ENCODE peak calls at places on chromosomes 6 and 20, in seven cellular contexts. R, M, E, J, C, U and I are unnamed samples.

GRCh38 chr20:44343162-44343675 is 6.4 kb downstream of the R3HDML start:
- DNase-seq in M (no peak), C (no peak), U (no peak), J (no peak), E (no peak), R (no peak), I (no peak)

GRCh38 chr20:35842361-35842760 is 70.5 kb downstream of the PHF20 start:
- DNase-seq in J (no peak), R (no peak), M (no peak), E (no peak), U (no peak), C (no peak), I (no peak)

GRCh38 chr6:142861711-142862110 is 83.3 kb downstream of the HIVEP2 start:
- DNase-seq in C (no peak), M (no peak), E (no peak), U (no peak), J (no peak), R (no peak), I (no peak)

GRCh38 chr20:60266184-60266823 is 308.1 kb downstream of the CDH26 start:
- DNase-seq in E (no peak), J (no peak), C (no peak), U (peak), R (no peak), M (no peak), I (no peak)

GRCh38 chr6:43773050-43773956 is 3.3 kb downstream of the VEGFA start:
- DNase-seq in R (peak), J (peak), M (peak), U (peak), E (peak), C (peak), I (peak)

GRCh38 chr6:20319520-20320357 is 81.9 kb upstream of the E2F3 start:
- DNase-seq in C (no peak), U (peak), R (no peak), E (no peak), M (peak), J (no peak), I (no peak)

GRCh38 chr6:137102851-137103492 is 58.2 kb upstream of the IL20RA start:
- DNase-seq in M (no peak), R (no peak), J (no peak), C (no peak), E (no peak), U (peak), I (no peak)

GRCh38 chr6:169445661-169446581 is 192.3 kb upstream of the THBS2 start:
- DNase-seq in E (no peak), J (no peak), C (no peak), R (no peak), U (no peak), M (no peak), I (no peak)

GRCh38 chr6:41063884-41064285 is 8.3 kb downstream of the OARD1 start:
- DNase-seq in M (no peak), C (no peak), J (no peak), R (no peak), U (no peak), E (no peak), I (no peak)

GRCh38 chr20:23356203-23356602 is 5.6 kb downstream of the NXT1 start:
- DNase-seq in M (no peak), E (no peak), R (no peak), J (no peak), U (no peak), C (no peak), I (no peak)

GRCh38 chr6:125747589-125748533 is 1.6 kb upstream of the HEY2 start:
- DNase-seq in J (peak), U (peak), C (peak), M (peak), E (no peak), R (no peak), I (peak)

GRCh38 chr20:38127011-38127621 is 38.0 kb downstream of the TGM2 start:
- DNase-seq in E (peak), C (no peak), J (peak), M (no peak), R (no peak), U (no peak), I (no peak)

GRCh38 chr6:148885920-148886845 is 139.4 kb downstream of the UST start:
- DNase-seq in U (no peak), R (no peak), C (no peak), E (no peak), M (no peak), J (no peak), I (no peak)

GRCh38 chr6:164039954-164040375 is 625.4 kb downstream of the QKI start:
- DNase-seq in U (peak), E (peak), M (peak), R (no peak), J (no peak), C (no peak), I (no peak)

GRCh38 chr6:85866758-85867401 is 224.2 kb upstream of the SYNCRIP start:
- DNase-seq in C (no peak), R (no peak), U (no peak), J (no peak), E (no peak), M (no peak), I (no peak)

GRCh38 chr6:131877999-131878789 is 70.4 kb downstream of the ENPP1 start:
- DNase-seq in U (no peak), J (no peak), R (no peak), E (peak), M (no peak), C (no peak), I (no peak)

GRCh38 chr20:48635791-48636267 is 192.0 kb downstream of the PREX1 start:
- DNase-seq in U (peak), R (no peak), E (no peak), M (peak), J (peak), C (peak), I (peak)

GRCh38 chr20:36919715-36920333 is 31.7 kb downstream of the SAMHD1 start:
- DNase-seq in E (peak), R (no peak), U (peak), C (peak), J (peak), M (no peak), I (no peak)

GRCh38 chr6:16001158-16001557 is 127.7 kb upstream of the MYLIP start:
- DNase-seq in U (no peak), J (no peak), M (no peak), E (no peak), C (no peak), R (no peak), I (no peak)

GRCh38 chr20:47173596-47174216 is 182.8 kb downstream of the ZMYND8 start:
- DNase-seq in M (no peak), J (no peak), R (no peak), E (no peak), C (no peak), U (no peak), I (no peak)

GRCh38 chr20:62943396-62943795 is 5.4 kb downstream of the GID8 start:
- DNase-seq in E (no peak), C (no peak), R (no peak), J (no peak), U (no peak), M (no peak), I (no peak)

GRCh38 chr6:1524040-1524480 is 85.7 kb upstream of the FOXC1 start:
- DNase-seq in M (peak), C (peak), U (peak), R (no peak), E (peak), J (peak), I (peak)

DNA sequence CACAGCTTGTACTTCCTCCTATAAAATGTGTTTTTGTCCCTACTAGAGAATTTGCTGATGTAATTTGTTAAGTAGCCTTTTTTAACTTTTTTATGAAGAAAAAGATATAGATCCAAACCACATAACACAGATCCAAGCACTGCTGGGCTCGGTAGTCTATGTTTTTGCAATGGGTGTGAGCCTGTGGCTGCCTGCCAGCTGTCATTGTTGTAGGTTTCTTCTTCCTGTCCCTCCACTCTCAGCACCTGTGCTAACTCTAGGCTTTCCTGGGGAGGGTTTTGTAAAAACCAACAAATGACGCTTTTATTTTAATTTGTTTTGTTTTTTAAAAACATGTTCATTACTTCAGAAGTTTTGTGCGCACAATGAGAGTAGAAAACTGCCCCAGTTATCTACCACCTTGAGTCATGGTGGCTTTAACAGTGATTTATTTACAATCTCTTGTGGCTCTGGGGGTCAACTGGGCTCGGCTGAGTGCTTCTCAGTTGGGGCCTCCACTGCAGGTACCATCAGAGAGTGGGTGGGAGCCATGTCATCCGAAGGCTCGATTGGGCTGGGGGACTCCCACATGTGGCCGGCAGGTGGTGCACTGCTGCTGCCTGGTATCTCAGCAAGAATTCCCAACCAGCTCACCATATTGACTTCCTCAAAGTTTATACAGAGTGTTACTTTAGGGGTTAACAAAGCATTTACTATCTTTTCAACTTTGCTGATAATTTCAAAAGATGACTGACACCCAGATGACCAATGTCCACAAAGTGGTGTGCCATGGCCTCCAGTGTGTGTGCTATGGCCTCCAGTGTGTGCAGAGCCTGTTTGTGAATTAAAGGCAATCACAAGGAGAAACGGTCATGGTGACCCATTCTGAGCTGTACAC is 3.0 kb upstream of the CCR6 start:
- DNase-seq in R (no peak), M (no peak), J (no peak), C (no peak), U (no peak), E (no peak), I (no peak)
- TF ChIP-seq CTCF in R (no peak), M (no peak), J (no peak), C (no peak), U (no peak), E (no peak), I (no peak)

GRCh38 chr6:75268121-75268987 is 16.2 kb downstream of the TMEM30A start:
- DNase-seq in U (no peak), R (no peak), E (no peak), J (no peak), M (no peak), C (no peak), I (no peak)

GRCh38 chr6:75272145-75272840 is 12.3 kb downstream of the TMEM30A start:
- DNase-seq in U (no peak), R (peak), J (no peak), C (no peak), M (no peak), E (peak), I (no peak)

GRCh38 chr6:75275067-75275466 is 9.5 kb downstream of the TMEM30A start:
- DNase-seq in R (peak), U (no peak), J (no peak), M (no peak), C (no peak), E (peak), I (no peak)

GRCh38 chr6:75268988-75269354 is 15.6 kb downstream of the TMEM30A start:
- DNase-seq in M (no peak), E (no peak), J (no peak), C (no peak), U (no peak), R (no peak), I (no peak)

DNA sequence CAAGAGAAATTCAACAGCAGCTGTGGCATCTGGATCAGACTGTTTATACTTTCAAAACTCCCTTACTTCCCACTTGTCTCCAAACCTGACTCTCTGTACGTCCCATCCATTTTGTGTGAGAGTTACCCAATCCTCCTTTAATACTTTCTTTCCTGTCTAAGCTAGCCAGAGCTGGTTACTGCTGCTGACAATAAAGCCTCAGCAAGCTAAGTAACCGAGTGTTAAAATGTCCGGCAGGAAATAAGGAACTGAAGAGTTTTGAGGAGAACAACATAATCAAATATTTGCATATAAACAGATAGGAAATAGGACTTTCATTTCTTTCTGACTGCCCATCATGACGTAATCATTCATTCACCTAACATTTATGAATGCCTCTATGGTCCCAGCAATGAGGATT is 11.6 kb downstream of the TMEM30A start:
- DNase-seq in U (no peak), R (no peak), M (no peak), C (no peak), E (no peak), J (no peak), I (no peak)
- TF ChIP-seq CTCF in U (no peak), R (no peak), M (no peak), C (no peak), E (no peak), J (no peak), I (no peak)

DNA sequence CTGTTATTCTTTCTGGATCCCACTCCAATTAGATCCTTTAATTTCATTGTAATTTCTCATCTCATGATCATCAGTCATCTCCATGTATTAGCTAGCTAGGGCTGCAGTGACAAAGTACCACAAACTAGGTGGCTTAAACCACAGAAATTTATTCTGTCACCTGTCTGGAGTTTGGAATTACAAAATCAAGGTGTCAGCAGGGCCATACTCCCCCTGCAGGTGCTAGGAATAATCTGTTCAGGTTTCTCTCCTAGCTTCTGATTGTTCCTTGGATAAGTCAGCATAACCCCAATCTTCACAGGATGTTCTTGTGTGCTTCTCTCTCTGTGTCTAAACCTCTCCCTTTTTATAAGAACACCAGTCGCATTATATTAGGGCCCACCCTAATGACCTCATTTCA is 40.4 kb downstream of the BEND6 start:
- DNase-seq in M (no peak), U (no peak), R (no peak), J (no peak), C (no peak), E (no peak), I (no peak)
- TF ChIP-seq CTCF in M (no peak), U (no peak), R (no peak), J (no peak), C (no peak), E (no peak), I (no peak)

GRCh38 chr6:132934496-132934895 is 120.1 kb downstream of the RPS12 start:
- DNase-seq in M (no peak), U (no peak), E (peak), C (no peak), R (no peak), J (no peak), I (no peak)

GRCh38 chr6:132936641-132937040 is 122.3 kb downstream of the RPS12 start:
- DNase-seq in E (no peak), U (no peak), C (no peak), J (no peak), R (no peak), M (no peak), I (no peak)

GRCh38 chr6:132933085-132933484 is 118.7 kb downstream of the RPS12 start:
- DNase-seq in R (no peak), J (no peak), E (no peak), U (no peak), M (no peak), C (no peak), I (no peak)

GRCh38 chr6:132932566-132932965 is 118.2 kb downstream of the RPS12 start:
- DNase-seq in C (no peak), U (no peak), J (no peak), E (no peak), R (no peak), M (no peak), I (no peak)

DNA sequence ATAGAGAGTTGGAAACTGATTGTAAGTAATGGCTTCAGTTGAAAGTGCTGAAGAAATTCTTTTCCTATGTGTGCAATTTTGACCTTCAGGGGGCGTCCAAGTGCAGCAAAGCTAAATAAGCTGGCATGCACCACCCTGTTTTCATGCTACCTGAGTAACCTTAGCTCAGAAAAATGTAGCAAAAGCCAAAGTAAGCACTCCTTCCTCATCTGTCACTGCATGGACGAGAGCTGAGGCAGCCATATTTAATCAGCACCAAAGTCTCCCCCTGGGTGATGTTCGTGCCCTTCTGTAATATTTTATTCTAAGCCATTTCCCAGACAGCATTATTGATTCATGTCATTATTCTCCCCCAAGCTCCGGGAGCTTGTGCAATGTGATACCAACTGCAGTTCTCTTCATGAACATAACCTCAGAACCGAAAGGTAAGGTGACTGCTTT is 123.1 kb downstream of the RPS12 start:
- DNase-seq in U (peak), M (no peak), E (peak), C (peak), J (peak), R (no peak), I (peak)
- TF ChIP-seq CTCF in U (no peak), M (peak), E (peak), C (peak), J (peak), R (peak), I (peak)

GRCh38 chr20:309306-309840 is 12.0 kb downstream of the ZCCHC3 start:
- DNase-seq in C (no peak), M (no peak), J (no peak), R (no peak), U (no peak), E (peak), I (no peak)
- TF ChIP-seq CTCF in C (no peak), M (no peak), J (peak), R (peak), U (no peak), E (peak), I (no peak)

GRCh38 chr20:57545927-57546662 is 14.8 kb upstream of the PCK1 start:
- DNase-seq in U (peak), M (no peak), R (no peak), J (no peak), E (no peak), C (no peak), I (no peak)
- TF ChIP-seq CTCF in U (no peak), M (no peak), R (no peak), J (no peak), E (no peak), C (no peak), I (no peak)

DNA sequence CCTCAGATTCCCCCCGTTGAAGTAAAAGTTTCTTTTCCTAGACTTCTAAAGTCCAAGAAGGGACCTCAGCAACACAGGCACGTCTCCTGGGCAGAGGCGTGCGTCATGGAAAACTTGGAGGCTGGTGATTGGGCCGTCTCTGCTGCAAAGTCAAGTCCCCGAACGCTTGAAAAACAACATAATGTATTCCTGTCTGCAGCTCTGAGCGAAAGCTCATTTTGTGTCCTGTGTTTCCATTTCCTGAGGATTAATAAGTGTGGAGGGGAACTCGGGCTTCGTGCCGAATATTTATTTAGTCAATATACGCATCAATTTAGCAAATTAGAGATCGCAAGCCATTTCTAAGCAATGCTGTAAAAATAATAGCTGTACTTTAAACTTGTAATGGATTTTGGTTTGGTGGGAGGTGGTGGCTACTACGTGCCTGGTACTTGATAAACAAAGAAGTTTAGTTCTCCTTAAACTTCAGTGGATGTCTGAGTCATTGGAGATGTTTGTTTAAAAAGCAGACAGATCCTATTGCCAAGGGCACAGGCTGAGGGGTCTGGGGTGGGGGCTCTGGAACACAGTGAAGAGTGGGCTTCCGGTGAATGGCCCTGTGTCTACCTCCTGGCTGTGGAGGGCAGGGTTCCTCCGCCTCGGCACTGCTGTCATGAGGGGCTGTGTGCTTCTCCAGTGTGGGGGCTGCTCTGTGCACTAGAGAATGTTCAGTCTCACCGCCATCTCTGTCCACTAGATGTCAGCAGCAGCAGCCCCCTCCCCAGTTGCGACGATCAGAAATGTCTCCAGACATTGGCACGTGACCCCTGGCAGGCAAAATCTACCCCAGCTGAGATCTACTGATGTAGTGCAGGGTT is 21.8 kb downstream of the PCK1 start:
- DNase-seq in M (no peak), J (peak), U (no peak), C (peak), E (no peak), R (no peak), I (no peak)
- TF ChIP-seq CTCF in M (no peak), J (peak), U (no peak), C (peak), E (peak), R (peak), I (peak)

GRCh38 chr6:33779305-33779704 is 9.6 kb downstream of the LEMD2 start:
- DNase-seq in C (peak), J (no peak), E (no peak), M (no peak), R (no peak), U (no peak), I (no peak)
- TF ChIP-seq CTCF in C (peak), J (no peak), E (peak), M (no peak), R (no peak), U (no peak), I (peak)